ENCODE peak calls at places on chromosomes 5 and 9, in four cellular contexts. One of them, this sample, is unnamed.

GRCh38 chr5:117188207-117188606 is 613.6 kb upstream of the SEMA6A start:
- DNase-seq in RPMI7951: no peak
- DNase-seq in NCI-H1694 treated with DMSO at 0.1 percent for 48 hours: peak
- DNase-seq in activated CD4-positive, CD25-positive, alpha-beta regulatory T cell treated with anti-CD3 and anti-CD28 coated beads, Interleukin-2, amount 50 U/mL, for 72 hours: no peak
- DNase-seq in this sample: no peak

GRCh38 chr9:123157216-123157615 is 111.2 kb downstream of the STRBP start:
- DNase-seq in NCI-H1694 treated with DMSO at 0.1 percent for 48 hours: no peak
- DNase-seq in RPMI7951: no peak
- DNase-seq in activated CD4-positive, CD25-positive, alpha-beta regulatory T cell treated with anti-CD3 and anti-CD28 coated beads, Interleukin-2, amount 50 U/mL, for 72 hours: no peak
- DNase-seq in this sample: no peak

GRCh38 chr5:67215592-67216471 is 19.2 kb upstream of the CD180 start:
- DNase-seq in RPMI7951: peak
- DNase-seq in activated CD4-positive, CD25-positive, alpha-beta regulatory T cell treated with anti-CD3 and anti-CD28 coated beads, Interleukin-2, amount 50 U/mL, for 72 hours: peak
- DNase-seq in NCI-H1694 treated with DMSO at 0.1 percent for 48 hours: no peak
- DNase-seq in this sample: peak

GRCh38 chr9:72891043-72891442 is 61.8 kb downstream of the ALDH1A1 start:
- DNase-seq in activated CD4-positive, CD25-positive, alpha-beta regulatory T cell treated with anti-CD3 and anti-CD28 coated beads, Interleukin-2, amount 50 U/mL, for 72 hours: no peak
- DNase-seq in NCI-H1694 treated with DMSO at 0.1 percent for 48 hours: no peak
- DNase-seq in RPMI7951: no peak
- DNase-seq in this sample: no peak

GRCh38 chr5:176687881-176688280 is 40.6 kb downstream of the TSPAN17 start:
- DNase-seq in NCI-H1694 treated with DMSO at 0.1 percent for 48 hours: no peak
- DNase-seq in activated CD4-positive, CD25-positive, alpha-beta regulatory T cell treated with anti-CD3 and anti-CD28 coated beads, Interleukin-2, amount 50 U/mL, for 72 hours: no peak
- DNase-seq in RPMI7951: no peak
- DNase-seq in this sample: no peak

GRCh38 chr5:17309462-17309861 is 92.0 kb downstream of the BASP1 start:
- DNase-seq in NCI-H1694 treated with DMSO at 0.1 percent for 48 hours: no peak
- DNase-seq in RPMI7951: no peak
- DNase-seq in activated CD4-positive, CD25-positive, alpha-beta regulatory T cell treated with anti-CD3 and anti-CD28 coated beads, Interleukin-2, amount 50 U/mL, for 72 hours: no peak
- DNase-seq in this sample: no peak

GRCh38 chr9:34993502-34994428 is 4.2 kb downstream of the DNAJB5 start:
- DNase-seq in NCI-H1694 treated with DMSO at 0.1 percent for 48 hours: no peak
- DNase-seq in RPMI7951: peak
- DNase-seq in activated CD4-positive, CD25-positive, alpha-beta regulatory T cell treated with anti-CD3 and anti-CD28 coated beads, Interleukin-2, amount 50 U/mL, for 72 hours: no peak
- DNase-seq in this sample: no peak

GRCh38 chr5:51889703-51890102 is 506.5 kb downstream of the ISL1 start:
- DNase-seq in RPMI7951: no peak
- DNase-seq in activated CD4-positive, CD25-positive, alpha-beta regulatory T cell treated with anti-CD3 and anti-CD28 coated beads, Interleukin-2, amount 50 U/mL, for 72 hours: no peak
- DNase-seq in NCI-H1694 treated with DMSO at 0.1 percent for 48 hours: no peak
- DNase-seq in this sample: no peak

GRCh38 chr9:127066775-127067111 is 55.7 kb downstream of the ANGPTL2 start:
- DNase-seq in activated CD4-positive, CD25-positive, alpha-beta regulatory T cell treated with anti-CD3 and anti-CD28 coated beads, Interleukin-2, amount 50 U/mL, for 72 hours: no peak
- DNase-seq in RPMI7951: no peak
- DNase-seq in NCI-H1694 treated with DMSO at 0.1 percent for 48 hours: no peak
- DNase-seq in this sample: no peak

GRCh38 chr5:93800988-93801811 is 59.8 kb upstream of the POU5F2 start:
- DNase-seq in NCI-H1694 treated with DMSO at 0.1 percent for 48 hours: peak
- DNase-seq in RPMI7951: peak
- DNase-seq in activated CD4-positive, CD25-positive, alpha-beta regulatory T cell treated with anti-CD3 and anti-CD28 coated beads, Interleukin-2, amount 50 U/mL, for 72 hours: no peak
- DNase-seq in this sample: peak

GRCh38 chr5:165508286-165508685 is 2002.9 kb downstream of the MAT2B start:
- DNase-seq in RPMI7951: no peak
- DNase-seq in NCI-H1694 treated with DMSO at 0.1 percent for 48 hours: no peak
- DNase-seq in activated CD4-positive, CD25-positive, alpha-beta regulatory T cell treated with anti-CD3 and anti-CD28 coated beads, Interleukin-2, amount 50 U/mL, for 72 hours: no peak
- DNase-seq in this sample: no peak